ENCODE peak calls at places on chromosome 11, in eight cellular contexts. One of them, this sample, is unnamed.
A peak's percentile ranks its signal among the peaks of the same experiment; 100 is the strongest.

GRCh38 chr11:69557266-69557665 is 75.8 kb downstream of the LINC01488 start:
- DNase-seq in lower lobe of right lung: no peak
- DNase-seq in stimulated activated CD4-positive, alpha-beta T cell treated with anti-CD3 and anti-CD28 coated beads, Interleukin-12 subunit alpha, Interleukin-12 subunit beta, amount 100 ng/mL, for 48 hours: no peak
- DNase-seq in fibroblast of mammary gland: no peak
- DNase-seq in astrocyte of the cerebellum: no peak
- DNase-seq in nucleus accumbens: no peak
- DNase-seq in left lung: no peak
- DNase-seq in right cardiac atrium: no peak
- DNase-seq in this sample: no peak

GRCh38 chr11:119907122-119907933 is 178.3 kb upstream of the NECTIN1 start:
- DNase-seq in lower lobe of right lung: peak; percentile 56
- DNase-seq in stimulated activated CD4-positive, alpha-beta T cell treated with anti-CD3 and anti-CD28 coated beads, Interleukin-12 subunit alpha, Interleukin-12 subunit beta, amount 100 ng/mL, for 48 hours: no peak
- DNase-seq in fibroblast of mammary gland: no peak
- DNase-seq in astrocyte of the cerebellum: no peak
- DNase-seq in nucleus accumbens: no peak
- DNase-seq in left lung: peak; percentile 38
- DNase-seq in right cardiac atrium: no peak
- DNase-seq in this sample: no peak

GRCh38 chr11:7527029-7527428 is 13.2 kb downstream of the PPFIBP2 start:
- DNase-seq in lower lobe of right lung: no peak
- DNase-seq in stimulated activated CD4-positive, alpha-beta T cell treated with anti-CD3 and anti-CD28 coated beads, Interleukin-12 subunit alpha, Interleukin-12 subunit beta, amount 100 ng/mL, for 48 hours: no peak
- DNase-seq in fibroblast of mammary gland: no peak
- DNase-seq in astrocyte of the cerebellum: no peak
- DNase-seq in nucleus accumbens: no peak
- DNase-seq in left lung: no peak
- DNase-seq in right cardiac atrium: no peak
- DNase-seq in this sample: no peak

GRCh38 chr11:71459076-71459766 is 6.2 kb downstream of the NADSYN1 start:
- DNase-seq in lower lobe of right lung: no peak
- DNase-seq in stimulated activated CD4-positive, alpha-beta T cell treated with anti-CD3 and anti-CD28 coated beads, Interleukin-12 subunit alpha, Interleukin-12 subunit beta, amount 100 ng/mL, for 48 hours: no peak
- DNase-seq in fibroblast of mammary gland: no peak
- DNase-seq in astrocyte of the cerebellum: no peak
- DNase-seq in nucleus accumbens: no peak
- DNase-seq in left lung: no peak
- DNase-seq in right cardiac atrium: no peak
- DNase-seq in this sample: no peak

GRCh38 chr11:49995559-49995958 is 13.2 kb upstream of the OR4C12 start:
- DNase-seq in lower lobe of right lung: no peak
- DNase-seq in stimulated activated CD4-positive, alpha-beta T cell treated with anti-CD3 and anti-CD28 coated beads, Interleukin-12 subunit alpha, Interleukin-12 subunit beta, amount 100 ng/mL, for 48 hours: peak; percentile 5
- DNase-seq in fibroblast of mammary gland: peak; percentile 63
- DNase-seq in astrocyte of the cerebellum: no peak
- DNase-seq in nucleus accumbens: peak; percentile 12
- DNase-seq in left lung: no peak
- DNase-seq in right cardiac atrium: no peak
- DNase-seq in this sample: no peak

GRCh38 chr11:55707029-55707428 is 45.0 kb downstream of the OR4C6 start:
- DNase-seq in lower lobe of right lung: no peak
- DNase-seq in stimulated activated CD4-positive, alpha-beta T cell treated with anti-CD3 and anti-CD28 coated beads, Interleukin-12 subunit alpha, Interleukin-12 subunit beta, amount 100 ng/mL, for 48 hours: no peak
- DNase-seq in fibroblast of mammary gland: peak; percentile 39
- DNase-seq in astrocyte of the cerebellum: no peak
- DNase-seq in nucleus accumbens: no peak
- DNase-seq in left lung: no peak
- DNase-seq in right cardiac atrium: no peak
- DNase-seq in this sample: no peak

GRCh38 chr11:123494195-123495050 is 64.4 kb downstream of the GRAMD1B start:
- DNase-seq in lower lobe of right lung: no peak
- DNase-seq in stimulated activated CD4-positive, alpha-beta T cell treated with anti-CD3 and anti-CD28 coated beads, Interleukin-12 subunit alpha, Interleukin-12 subunit beta, amount 100 ng/mL, for 48 hours: no peak
- DNase-seq in fibroblast of mammary gland: no peak
- DNase-seq in astrocyte of the cerebellum: no peak
- DNase-seq in nucleus accumbens: no peak
- DNase-seq in left lung: no peak
- DNase-seq in right cardiac atrium: no peak
- DNase-seq in this sample: no peak

GRCh38 chr11:106224172-106224571 is 146.7 kb downstream of the AASDHPPT start:
- DNase-seq in lower lobe of right lung: no peak
- DNase-seq in stimulated activated CD4-positive, alpha-beta T cell treated with anti-CD3 and anti-CD28 coated beads, Interleukin-12 subunit alpha, Interleukin-12 subunit beta, amount 100 ng/mL, for 48 hours: no peak
- DNase-seq in fibroblast of mammary gland: no peak
- DNase-seq in astrocyte of the cerebellum: no peak
- DNase-seq in nucleus accumbens: no peak
- DNase-seq in left lung: no peak
- DNase-seq in right cardiac atrium: no peak
- DNase-seq in this sample: no peak

GRCh38 chr11:8442301-8442700 is 151.7 kb downstream of the STK33 start:
- DNase-seq in lower lobe of right lung: no peak
- DNase-seq in stimulated activated CD4-positive, alpha-beta T cell treated with anti-CD3 and anti-CD28 coated beads, Interleukin-12 subunit alpha, Interleukin-12 subunit beta, amount 100 ng/mL, for 48 hours: no peak
- DNase-seq in fibroblast of mammary gland: no peak
- DNase-seq in astrocyte of the cerebellum: no peak
- DNase-seq in nucleus accumbens: no peak
- DNase-seq in left lung: no peak
- DNase-seq in right cardiac atrium: no peak
- DNase-seq in this sample: no peak

GRCh38 chr11:103585401-103585800 is 451.0 kb upstream of the DDI1 start:
- DNase-seq in lower lobe of right lung: no peak
- DNase-seq in stimulated activated CD4-positive, alpha-beta T cell treated with anti-CD3 and anti-CD28 coated beads, Interleukin-12 subunit alpha, Interleukin-12 subunit beta, amount 100 ng/mL, for 48 hours: no peak
- DNase-seq in fibroblast of mammary gland: no peak
- DNase-seq in astrocyte of the cerebellum: no peak
- DNase-seq in nucleus accumbens: no peak
- DNase-seq in left lung: no peak
- DNase-seq in right cardiac atrium: no peak
- DNase-seq in this sample: no peak

GRCh38 chr11:70788247-70789022 is 390.1 kb downstream of the CTTN start:
- DNase-seq in lower lobe of right lung: no peak
- DNase-seq in stimulated activated CD4-positive, alpha-beta T cell treated with anti-CD3 and anti-CD28 coated beads, Interleukin-12 subunit alpha, Interleukin-12 subunit beta, amount 100 ng/mL, for 48 hours: no peak
- DNase-seq in fibroblast of mammary gland: peak; percentile 86
- DNase-seq in astrocyte of the cerebellum: peak; percentile 76
- DNase-seq in nucleus accumbens: no peak
- DNase-seq in left lung: no peak
- DNase-seq in right cardiac atrium: no peak
- DNase-seq in this sample: no peak

GRCh38 chr11:93849751-93850584 is 450 bp downstream of the VSTM5 start:
- DNase-seq in lower lobe of right lung: no peak
- DNase-seq in stimulated activated CD4-positive, alpha-beta T cell treated with anti-CD3 and anti-CD28 coated beads, Interleukin-12 subunit alpha, Interleukin-12 subunit beta, amount 100 ng/mL, for 48 hours: no peak
- DNase-seq in fibroblast of mammary gland: peak; percentile 33
- DNase-seq in astrocyte of the cerebellum: no peak
- DNase-seq in nucleus accumbens: no peak
- DNase-seq in left lung: no peak
- DNase-seq in right cardiac atrium: peak; percentile 82
- DNase-seq in this sample: no peak

GRCh38 chr11:86940122-86940777 is 14.9 kb downstream of the FZD4 start:
- DNase-seq in lower lobe of right lung: no peak
- DNase-seq in stimulated activated CD4-positive, alpha-beta T cell treated with anti-CD3 and anti-CD28 coated beads, Interleukin-12 subunit alpha, Interleukin-12 subunit beta, amount 100 ng/mL, for 48 hours: no peak
- DNase-seq in fibroblast of mammary gland: peak; percentile 87
- DNase-seq in astrocyte of the cerebellum: peak; percentile 76
- DNase-seq in nucleus accumbens: no peak
- DNase-seq in left lung: no peak
- DNase-seq in right cardiac atrium: peak; percentile 82
- DNase-seq in this sample: no peak

GRCh38 chr11:134573857-134574256 is 161.8 kb upstream of the B3GAT1 start:
- DNase-seq in lower lobe of right lung: no peak
- DNase-seq in stimulated activated CD4-positive, alpha-beta T cell treated with anti-CD3 and anti-CD28 coated beads, Interleukin-12 subunit alpha, Interleukin-12 subunit beta, amount 100 ng/mL, for 48 hours: no peak
- DNase-seq in fibroblast of mammary gland: no peak
- DNase-seq in astrocyte of the cerebellum: no peak
- DNase-seq in nucleus accumbens: no peak
- DNase-seq in left lung: no peak
- DNase-seq in right cardiac atrium: no peak
- DNase-seq in this sample: no peak

GRCh38 chr11:65026810-65027209 is 429 bp upstream of the SNX15 start:
- DNase-seq in lower lobe of right lung: no peak
- DNase-seq in stimulated activated CD4-positive, alpha-beta T cell treated with anti-CD3 and anti-CD28 coated beads, Interleukin-12 subunit alpha, Interleukin-12 subunit beta, amount 100 ng/mL, for 48 hours: no peak
- DNase-seq in fibroblast of mammary gland: peak; percentile 78
- DNase-seq in astrocyte of the cerebellum: no peak
- DNase-seq in nucleus accumbens: no peak
- DNase-seq in left lung: no peak
- DNase-seq in right cardiac atrium: no peak
- DNase-seq in this sample: no peak